ENCODE peak calls at places on chromosomes 2 and 18, in four cellular contexts. R is CD4-positive, alpha-beta T cell; S is progenitor cell of endocrine pancreas; T is K562. O is an unnamed sample.

GRCh38 chr18:55402731-55403405 is 185.1 kb downstream of the TCF4 start:
- DNase-seq in S (no peak), T (no peak), R (no peak), O (no peak)

GRCh38 chr2:23480991-23481797 is 96.2 kb downstream of the KLHL29 start:
- DNase-seq in T (no peak), R (no peak), S (no peak), O (no peak)

GRCh38 chr2:226118471-226119429 is 680.9 kb downstream of the IRS1 start:
- DNase-seq in R (no peak), S (no peak), T (no peak), O (no peak)

GRCh38 chr18:31410716-31411483 is 34.3 kb downstream of the DSG4 start:
- DNase-seq in T (no peak), S (no peak), R (no peak), O (no peak)

GRCh38 chr2:113818382-113818951 is 62.0 kb upstream of the SLC35F5 start:
- DNase-seq in R (no peak), S (no peak), T (peak; percentile 31), O (peak; percentile 2)

GRCh38 chr2:28292491-28292890 is 100.2 kb upstream of the FOSL2 start:
- DNase-seq in T (no peak), S (no peak), R (no peak), O (no peak)

GRCh38 chr2:47043142-47043890 is 111.8 kb downstream of the STPG4 start:
- DNase-seq in T (no peak), R (no peak), S (no peak), O (no peak)

GRCh38 chr18:28793911-28794310 is 617.0 kb upstream of the CDH2 start:
- DNase-seq in R (no peak), T (no peak), S (no peak), O (no peak)

GRCh38 chr2:62297642-62298010 is 101.7 kb downstream of the B3GNT2 start:
- DNase-seq in T (peak; percentile 57), S (no peak), R (no peak), O (no peak)

GRCh38 chr2:70111752-70112591 is 24.7 kb downstream of the PCBP1 start:
- DNase-seq in S (no peak), T (peak; percentile 45), R (no peak), O (no peak)

GRCh38 chr2:160871096-160871495 is 289.1 kb upstream of the TANK start:
- DNase-seq in T (no peak), R (no peak), S (no peak), O (no peak)

GRCh38 chr2:60885683-60886082 is 4.3 kb downstream of the REL start:
- DNase-seq in R (no peak), T (no peak), S (no peak), O (no peak)

GRCh38 chr2:29267710-29268109 is 152.5 kb downstream of the CLIP4 start:
- DNase-seq in S (no peak), T (no peak), R (no peak), O (no peak)

GRCh38 chr2:166332049-166332448 is 43.7 kb downstream of the SCN9A start:
- DNase-seq in T (no peak), R (no peak), S (no peak), O (no peak)

GRCh38 chr2:196635156-196635555 is 4.4 kb upstream of the CCDC150 start:
- DNase-seq in S (no peak), R (no peak), T (no peak), O (no peak)

GRCh38 chr2:196640031-196640548 is 575 bp downstream of the CCDC150 start:
- DNase-seq in T (no peak), R (no peak), S (no peak), O (no peak)

GRCh38 chr2:196638765-196639164 is 750 bp upstream of the CCDC150 start:
- DNase-seq in S (no peak), T (no peak), R (no peak), O (no peak)

GRCh38 chr2:196639180-196640030 is at the start of gene CCDC150:
- DNase-seq in R (peak; percentile 91), S (peak; percentile 90), T (peak; percentile 87), O (peak; percentile 89)
- TF ChIP-seq CTCF in R (no peak), S (no peak), T (peak; percentile 30), O (peak; percentile 37)

DNA sequence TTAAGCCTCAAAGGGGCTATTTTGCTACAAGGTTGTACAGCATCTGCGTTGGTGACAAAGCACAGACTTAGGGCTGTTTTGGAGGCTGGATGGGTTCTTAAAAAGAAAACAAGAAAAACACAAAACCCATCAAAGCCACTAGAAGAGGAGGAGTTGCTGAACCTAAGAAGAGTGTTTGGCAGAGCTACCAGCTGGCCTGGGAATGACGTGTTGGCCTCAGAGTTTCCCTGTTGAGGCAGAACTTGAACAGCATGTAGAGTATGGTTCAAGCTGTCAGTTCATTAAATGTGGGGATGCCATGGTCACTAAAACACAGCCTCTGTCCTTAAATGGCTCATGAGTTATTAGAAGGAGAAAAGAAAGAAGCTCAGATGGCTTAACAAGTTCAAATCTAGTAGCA is 162.5 kb downstream of the TTC32 start:
- DNase-seq in T (no peak), S (no peak), R (no peak), O (no peak)
- TF ChIP-seq CTCF in T (no peak), S (no peak), R (no peak), O (no peak)

GRCh38 chr18:46393230-46393629 is 263.8 kb downstream of the LOXHD1 start:
- DNase-seq in R (no peak), T (peak; percentile 37), S (no peak), O (no peak)
- TF ChIP-seq CTCF in R (no peak), T (peak; percentile 62), S (peak; percentile 37), O (no peak)

GRCh38 chr2:222050981-222051380 is 247.8 kb downstream of the PAX3 start:
- DNase-seq in T (no peak), R (no peak), S (no peak), O (no peak)

GRCh38 chr2:222054813-222055212 is 244.0 kb downstream of the PAX3 start:
- DNase-seq in R (no peak), S (no peak), T (no peak), O (no peak)

GRCh38 chr2:222055328-222055727 is 243.5 kb downstream of the PAX3 start:
- DNase-seq in R (no peak), S (no peak), T (no peak), O (no peak)

GRCh38 chr2:222049946-222050345 is 248.9 kb downstream of the PAX3 start:
- DNase-seq in S (no peak), T (no peak), R (no peak), O (no peak)

DNA sequence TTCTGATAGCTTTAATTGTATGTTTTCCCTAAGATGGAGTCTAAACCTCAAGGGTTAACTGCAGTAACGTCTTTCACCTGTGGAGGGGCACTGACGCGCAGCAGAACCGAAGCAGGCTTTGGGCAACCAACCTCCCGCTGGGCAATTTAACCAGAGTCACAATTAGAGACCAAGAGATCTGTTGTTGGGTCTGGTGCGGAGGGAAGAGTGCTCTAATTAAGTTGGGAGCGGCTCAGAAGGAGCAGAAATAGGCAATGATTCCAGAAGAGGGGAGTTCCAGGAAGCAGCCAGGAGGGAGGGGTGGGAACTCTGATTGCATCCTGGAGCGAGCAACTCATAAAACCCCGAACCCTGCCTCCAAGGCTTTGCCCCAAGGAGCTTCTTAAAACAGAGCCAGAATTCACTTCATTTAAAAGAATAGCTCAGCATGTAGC is 245.8 kb downstream of the PAX3 start:
- DNase-seq in R (no peak), T (no peak), S (no peak), O (no peak)
- TF ChIP-seq CTCF in R (no peak), T (no peak), S (peak; percentile 51), O (peak; percentile 48)

GRCh38 chr2:31729442-31730092 is 148.8 kb upstream of the SRD5A2 start:
- DNase-seq in T (peak; percentile 13), S (no peak), R (no peak), O (no peak)
- TF ChIP-seq CTCF in T (peak; percentile 59), S (peak; percentile 49), R (no peak), O (peak; percentile 47)

DNA sequence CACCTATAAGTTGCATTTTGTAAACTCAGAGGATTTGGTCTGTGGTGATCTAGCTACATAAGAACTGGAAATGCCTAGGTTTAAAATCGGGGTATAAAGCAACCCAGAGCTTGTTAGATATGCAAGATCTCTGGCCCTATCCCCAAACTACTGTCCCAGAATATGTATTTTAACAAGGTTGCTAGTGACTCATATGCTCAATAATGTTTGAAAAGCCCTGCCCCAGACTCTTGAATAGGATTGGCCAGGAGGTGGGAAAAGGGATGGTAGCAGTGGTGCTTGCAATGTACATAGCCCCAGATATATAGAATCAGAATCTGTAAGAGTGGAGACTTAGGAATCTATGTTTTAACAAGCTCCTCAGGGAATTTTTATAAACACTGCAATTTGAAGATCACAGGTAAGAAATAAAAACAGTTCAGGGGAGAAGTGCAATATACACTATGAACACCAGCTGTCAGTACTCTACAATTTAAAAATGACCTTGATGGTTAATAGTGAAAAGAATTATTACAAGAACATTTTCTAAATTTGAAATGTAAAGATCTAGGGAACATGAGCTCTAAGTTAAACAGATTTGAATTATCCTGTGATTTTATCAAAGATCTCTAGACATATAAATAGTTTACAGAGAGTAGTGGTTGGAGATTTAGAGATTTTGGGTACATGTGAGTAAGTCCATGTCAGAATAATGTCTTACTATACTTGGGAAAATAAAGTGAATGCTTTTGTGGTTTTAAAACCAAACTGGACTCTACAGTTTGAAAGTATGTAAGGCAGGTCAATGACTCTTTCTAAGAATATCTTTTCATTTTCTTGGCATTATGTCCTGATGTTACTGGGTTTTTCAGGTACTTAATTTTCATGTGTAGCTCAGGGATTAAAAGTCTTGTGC is 7.7 kb upstream of the MMADHC start:
- DNase-seq in R (no peak), S (no peak), T (no peak), O (no peak)
- TF ChIP-seq CTCF in R (no peak), S (peak; percentile 47), T (no peak), O (peak; percentile 65)

GRCh38 chr18:49697757-49698595 is 115.4 kb downstream of the ACAA2 start:
- DNase-seq in S (no peak), T (no peak), R (no peak), O (no peak)
- TF ChIP-seq CTCF in S (no peak), T (no peak), R (no peak), O (no peak)

DNA sequence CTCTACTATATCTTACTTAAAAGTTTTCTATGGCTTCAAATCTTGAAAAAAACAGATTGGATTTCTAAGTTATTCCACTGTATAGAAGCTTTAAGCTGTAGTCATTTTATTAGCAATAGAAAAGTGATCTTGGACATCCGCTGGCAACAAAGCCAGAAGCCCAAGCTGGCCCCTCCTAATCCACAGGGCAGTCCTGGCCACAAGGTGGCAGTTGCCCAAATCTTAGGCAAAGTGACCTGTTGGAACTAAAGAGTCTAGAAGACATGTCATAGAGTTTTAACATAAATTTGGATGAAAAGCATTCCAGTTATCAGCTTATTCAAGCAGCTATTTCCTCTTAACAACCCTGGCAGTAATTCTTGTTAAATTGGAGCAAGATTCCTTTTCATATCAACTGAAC is 80.8 kb downstream of the SP3 start:
- DNase-seq in R (no peak), T (peak; percentile 57), S (no peak), O (no peak)
- TF ChIP-seq CTCF in R (peak; percentile 50), T (peak; percentile 85), S (peak; percentile 66), O (peak; percentile 65)

O was measured in neural crest cell.